ENCODE peak calls at places on chromosomes 7 and 10, in four cellular contexts. One of them, this sample, is unnamed.

GRCh38 chr7:134513169-134513752 is 14.1 kb upstream of the AKR1B10 start:
- DNase-seq in K562: peak; percentile 70
- DNase-seq in PC-3: peak; percentile 79
- DNase-seq in PC-9: peak; percentile 69
- DNase-seq in this sample: peak; percentile 58

GRCh38 chr10:127374901-127375300 is 174.2 kb upstream of the NPS start:
- DNase-seq in PC-3: no peak
- DNase-seq in PC-9: no peak
- DNase-seq in K562: no peak
- DNase-seq in this sample: no peak

GRCh38 chr10:69728335-69728861 is 73.3 kb upstream of the COL13A1 start:
- DNase-seq in PC-3: peak; percentile 100
- DNase-seq in PC-9: peak; percentile 32
- DNase-seq in K562: no peak
- DNase-seq in this sample: no peak

GRCh38 chr10:73991846-73992245 is 6.1 kb upstream of the VCL start:
- DNase-seq in K562: peak; percentile 85
- DNase-seq in PC-3: no peak
- DNase-seq in PC-9: no peak
- DNase-seq in this sample: no peak

GRCh38 chr10:79310911-79311573 is 36.2 kb upstream of the PPIF start:
- DNase-seq in PC-3: no peak
- DNase-seq in K562: peak; percentile 52
- DNase-seq in PC-9: no peak
- DNase-seq in this sample: no peak

GRCh38 chr7:128323489-128324362 is 20.0 kb downstream of the RBM28 start:
- DNase-seq in PC-3: no peak
- DNase-seq in PC-9: no peak
- DNase-seq in K562: no peak
- DNase-seq in this sample: no peak

GRCh38 chr7:157558061-157558460 is 221.3 kb downstream of the DNAJB6 start:
- DNase-seq in K562: no peak
- DNase-seq in PC-3: no peak
- DNase-seq in PC-9: no peak
- DNase-seq in this sample: no peak

GRCh38 chr7:38374507-38374906 is 101.1 kb upstream of the TARP start:
- DNase-seq in PC-3: peak; percentile 48
- DNase-seq in K562: peak; percentile 54
- DNase-seq in PC-9: no peak
- DNase-seq in this sample: peak; percentile 57

GRCh38 chr10:15181576-15182156 is 13.2 kb upstream of the NMT2 start:
- DNase-seq in PC-3: peak; percentile 9
- DNase-seq in K562: no peak
- DNase-seq in PC-9: no peak
- DNase-seq in this sample: no peak

GRCh38 chr10:69760086-69760485 is 41.6 kb upstream of the COL13A1 start:
- DNase-seq in K562: no peak
- DNase-seq in PC-9: no peak
- DNase-seq in PC-3: no peak
- DNase-seq in this sample: no peak

GRCh38 chr10:100969175-100970075 is at the start of gene SEMA4G:
- DNase-seq in PC-9: no peak
- DNase-seq in K562: peak; percentile 84
- DNase-seq in PC-3: peak; percentile 34
- DNase-seq in this sample: peak; percentile 45

GRCh38 chr7:48299580-48300169 is 128.4 kb downstream of the ABCA13 start:
- DNase-seq in K562: peak; percentile 40
- DNase-seq in PC-3: peak; percentile 88
- DNase-seq in PC-9: peak; percentile 48
- DNase-seq in this sample: peak; percentile 69

GRCh38 chr7:106968160-106968559 is 76.3 kb upstream of the PRKAR2B start:
- DNase-seq in K562: no peak
- DNase-seq in PC-3: no peak
- DNase-seq in PC-9: no peak
- DNase-seq in this sample: no peak

GRCh38 chr7:30169585-30169978 is 34.8 kb downstream of the MTURN start:
- DNase-seq in K562: no peak
- DNase-seq in PC-9: no peak
- DNase-seq in PC-3: peak; percentile 55
- DNase-seq in this sample: no peak

GRCh38 chr10:102670065-102670400 is 25.8 kb downstream of the TRIM8 start:
- DNase-seq in PC-9: no peak
- DNase-seq in K562: no peak
- DNase-seq in PC-3: no peak
- DNase-seq in this sample: no peak

GRCh38 chr7:42980084-42980483 is 47.9 kb downstream of the MRPL32 start:
- DNase-seq in PC-9: no peak
- DNase-seq in K562: no peak
- DNase-seq in PC-3: no peak
- DNase-seq in this sample: no peak

GRCh38 chr10:9951481-9952257 is 1066.0 kb upstream of the CELF2 start:
- DNase-seq in K562: no peak
- DNase-seq in PC-3: no peak
- DNase-seq in PC-9: no peak
- DNase-seq in this sample: no peak

GRCh38 chr10:123783296-123783695 is 108.3 kb downstream of the CPXM2 start:
- DNase-seq in PC-3: no peak
- DNase-seq in PC-9: no peak
- DNase-seq in K562: no peak
- DNase-seq in this sample: no peak

GRCh38 chr7:115340828-115341227 is 418.9 kb downstream of the MDFIC start:
- DNase-seq in K562: no peak
- DNase-seq in PC-9: peak; percentile 26
- DNase-seq in PC-3: peak; percentile 90
- DNase-seq in this sample: peak; percentile 29

GRCh38 chr7:128859232-128860157 is 3.2 kb upstream of the ATP6V1F start:
- DNase-seq in PC-9: no peak
- DNase-seq in PC-3: no peak
- DNase-seq in K562: no peak
- DNase-seq in this sample: no peak

GRCh38 chr7:18541189-18541870 is 45.8 kb downstream of the HDAC9 start:
- DNase-seq in PC-9: no peak
- DNase-seq in K562: no peak
- DNase-seq in PC-3: no peak
- DNase-seq in this sample: no peak

GRCh38 chr7:12470930-12471329 is 67.3 kb upstream of the VWDE start:
- DNase-seq in PC-9: no peak
- DNase-seq in K562: no peak
- DNase-seq in PC-3: no peak
- DNase-seq in this sample: no peak

GRCh38 chr7:86867163-86867762 is 192.2 kb downstream of the ELAPOR2 start:
- DNase-seq in PC-3: no peak
- DNase-seq in K562: no peak
- DNase-seq in PC-9: no peak
- DNase-seq in this sample: no peak

GRCh38 chr7:44080686-44081265 is 1.6 kb downstream of the POLM start:
- DNase-seq in K562: no peak
- DNase-seq in PC-3: no peak
- DNase-seq in PC-9: no peak
- DNase-seq in this sample: no peak
- H3K4me3 ChIP-seq in K562: no peak overlapping the region
- H3K4me3 ChIP-seq in PC-3: peak overlapping the region; percentile 91
- H3K4me3 ChIP-seq in PC-9: peak overlapping the region; percentile 98
- H3K4me3 ChIP-seq in this sample: peak overlapping the region; percentile 74

GRCh38 chr10:114045071-114045737 is 1.5 kb downstream of the ADRB1 start:
- DNase-seq in PC-3: peak; percentile 11
- DNase-seq in PC-9: no peak
- DNase-seq in K562: no peak
- DNase-seq in this sample: peak; percentile 78
- TF ChIP-seq EZH2 in PC-3: no peak
- TF ChIP-seq EZH2 in PC-9: no peak
- TF ChIP-seq EZH2 in K562: no peak
- TF ChIP-seq EZH2 in this sample: no peak

GRCh38 chr10:30420266-30420665 is 13.7 kb upstream of the MAP3K8 start:
- DNase-seq in K562: no peak
- DNase-seq in PC-9: no peak
- DNase-seq in PC-3: no peak
- DNase-seq in this sample: no peak

GRCh38 chr10:30415613-30416012 is 18.4 kb upstream of the MAP3K8 start:
- DNase-seq in K562: no peak
- DNase-seq in PC-9: no peak
- DNase-seq in PC-3: no peak
- DNase-seq in this sample: no peak

GRCh38 chr10:30420774-30421173 is 13.2 kb upstream of the MAP3K8 start:
- DNase-seq in PC-9: no peak
- DNase-seq in K562: no peak
- DNase-seq in PC-3: no peak
- DNase-seq in this sample: no peak

GRCh38 chr10:30413996-30414576 is 19.9 kb upstream of the MAP3K8 start:
- DNase-seq in PC-3: peak; percentile 73
- DNase-seq in PC-9: peak; percentile 25
- DNase-seq in K562: peak; percentile 68
- DNase-seq in this sample: peak; percentile 80

DNA sequence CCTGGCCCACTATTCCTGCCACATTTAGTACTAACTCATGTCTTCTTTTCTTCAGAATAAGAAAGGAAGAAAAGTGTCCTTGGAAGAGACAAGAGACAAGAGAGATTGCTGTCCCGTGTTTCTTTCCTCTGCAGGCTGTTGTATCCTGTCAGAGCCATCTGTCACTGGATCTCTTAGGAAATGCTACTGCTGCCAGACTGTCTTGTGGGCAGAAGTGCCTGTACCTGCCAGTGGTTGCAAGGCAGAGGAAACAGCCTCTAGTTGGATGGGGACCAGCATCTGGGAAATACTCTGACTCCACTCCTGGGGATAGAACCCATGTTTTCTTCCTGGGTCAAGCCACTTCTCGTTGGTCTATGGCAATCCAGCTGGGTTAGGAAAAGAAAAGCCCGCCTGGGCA is 16.7 kb upstream of the MAP3K8 start:
- DNase-seq in K562: no peak
- DNase-seq in PC-9: no peak
- DNase-seq in PC-3: no peak
- DNase-seq in this sample: no peak
- H3K36me3 ChIP-seq in K562: no peaks in the 10 kb centered on the region
- H3K36me3 ChIP-seq in PC-9: no peaks in the 10 kb centered on the region
- H3K36me3 ChIP-seq in PC-3: no peaks in the 10 kb centered on the region
- H3K36me3 ChIP-seq in this sample: no peaks in the 10 kb centered on the region

DNA sequence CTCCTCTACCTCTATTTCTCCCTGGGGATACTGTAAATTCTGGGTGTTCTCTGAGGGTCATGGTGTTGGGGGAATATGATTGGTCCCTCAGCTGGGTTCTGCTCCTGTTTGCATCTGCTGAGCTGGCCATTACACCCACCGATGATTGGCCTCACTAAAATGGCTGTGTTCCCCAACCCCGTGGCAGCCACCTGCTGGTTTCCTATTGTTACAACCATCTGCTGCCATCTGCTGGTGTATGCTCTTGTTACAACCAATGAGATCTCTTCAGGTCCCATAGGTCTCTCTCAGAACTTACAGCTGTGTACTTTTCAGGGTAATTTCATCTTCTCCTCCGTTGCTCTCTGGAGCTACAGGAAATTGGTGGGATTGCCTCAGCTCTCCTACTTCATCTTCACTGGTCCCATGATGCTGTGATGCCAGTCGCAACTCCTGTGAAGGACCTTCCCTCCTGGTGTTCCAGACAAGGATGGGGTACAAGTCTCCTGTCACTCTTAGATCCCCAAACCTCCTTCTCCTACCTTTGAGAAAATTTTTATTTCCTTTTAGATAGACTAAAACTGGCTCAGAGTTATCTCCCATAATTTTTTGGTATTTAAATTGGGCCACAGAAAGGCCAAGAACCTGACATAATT is 303.5 kb upstream of the SMIM30 start:
- DNase-seq in PC-9: peak; percentile 63
- DNase-seq in PC-3: peak; percentile 86
- DNase-seq in K562: peak; percentile 83
- DNase-seq in this sample: peak; percentile 86
- H3K4me3 ChIP-seq in PC-9: no peak overlapping the region
- H3K4me3 ChIP-seq in PC-3: no peak overlapping the region
- H3K4me3 ChIP-seq in K562: no peak overlapping the region
- H3K4me3 ChIP-seq in this sample: no peak overlapping the region

DNA sequence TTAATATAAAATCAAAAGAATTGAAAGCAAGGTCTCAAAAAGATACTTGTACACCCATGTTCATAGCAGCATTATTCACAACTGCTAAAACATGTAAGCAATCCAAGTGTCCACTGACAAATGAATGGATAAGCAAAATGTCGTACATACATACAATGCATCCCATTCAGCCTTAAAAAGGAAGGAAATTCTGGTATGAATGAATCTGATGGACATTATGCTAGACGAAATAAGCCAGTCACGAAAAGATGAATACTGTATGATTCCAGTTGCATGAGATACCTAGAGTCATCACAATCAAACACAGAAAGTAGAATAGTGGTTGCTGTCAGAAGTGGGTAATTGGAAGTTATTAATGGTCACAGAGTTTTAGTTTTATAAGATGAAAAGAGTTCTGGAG is 9.5 kb upstream of the TAC1 start:
- DNase-seq in PC-9: no peak
- DNase-seq in PC-3: no peak
- DNase-seq in K562: no peak
- DNase-seq in this sample: no peak
- TF ChIP-seq EZH2 in PC-9: no peak
- TF ChIP-seq EZH2 in PC-3: no peak
- TF ChIP-seq EZH2 in K562: no peak
- TF ChIP-seq EZH2 in this sample: no peak

DNA sequence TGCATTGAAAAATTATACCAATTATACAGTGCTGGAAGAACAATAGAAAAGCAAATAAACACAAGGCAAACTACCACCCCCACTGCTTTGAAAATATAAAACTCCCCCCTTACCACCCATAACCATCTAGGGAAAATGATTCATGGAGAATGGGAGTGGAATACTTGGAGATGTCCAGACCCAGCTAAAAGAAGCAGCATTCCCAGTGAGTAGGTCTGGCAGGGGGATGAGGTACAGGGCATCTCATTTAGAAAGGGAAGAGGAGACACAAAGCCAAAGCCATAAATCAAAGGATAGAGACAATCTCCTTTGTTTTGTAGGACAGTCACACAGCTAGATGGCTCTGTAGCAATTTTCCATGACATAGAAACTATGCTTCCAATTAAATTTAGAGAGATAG is 36.0 kb upstream of the DGKI start:
- DNase-seq in K562: no peak
- DNase-seq in PC-9: no peak
- DNase-seq in PC-3: peak; percentile 5
- DNase-seq in this sample: no peak
- H3K36me3 ChIP-seq in K562: peaks cover 81% of the 10 kb centered on the region
- H3K36me3 ChIP-seq in PC-9: peaks cover 30% of the 10 kb centered on the region
- H3K36me3 ChIP-seq in PC-3: peaks cover 6% of the 10 kb centered on the region
- H3K36me3 ChIP-seq in this sample: peaks cover 6% of the 10 kb centered on the region

DNA sequence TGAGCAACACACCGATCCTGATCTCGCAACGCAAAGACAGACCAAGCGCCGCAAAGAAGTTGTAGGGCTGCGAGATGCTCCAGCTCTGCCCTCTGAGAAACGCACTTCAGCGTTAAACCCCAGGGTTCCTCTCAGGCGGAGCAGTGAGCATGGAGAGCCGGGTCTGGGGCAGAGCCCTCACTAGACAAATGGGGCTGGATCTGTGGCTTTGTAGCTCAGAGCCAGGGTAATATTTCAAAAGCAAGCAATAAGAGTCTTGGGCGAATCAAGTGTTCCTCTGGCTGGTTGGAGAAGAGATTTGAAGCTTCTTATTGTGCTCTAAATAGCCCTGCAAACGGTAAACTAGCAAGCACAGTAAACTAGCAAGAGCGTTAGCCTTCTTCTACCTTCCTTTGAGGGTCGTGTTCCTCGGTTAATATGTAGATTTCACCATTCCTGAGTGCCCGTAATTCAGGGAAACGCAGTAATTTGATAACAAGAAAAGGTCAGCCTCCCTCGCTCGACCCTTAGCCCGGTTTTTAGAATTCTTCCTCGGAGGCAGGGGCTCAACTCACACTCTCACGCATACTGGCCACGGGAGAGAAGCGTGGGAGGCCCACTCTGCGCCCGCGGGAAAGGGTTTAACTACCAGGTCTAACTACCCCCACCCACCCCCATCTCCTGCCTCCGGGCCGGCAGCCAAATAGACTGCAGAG is 6.7 kb downstream of the SKAP2 start:
- DNase-seq in PC-9: no peak
- DNase-seq in PC-3: no peak
- DNase-seq in K562: no peak
- DNase-seq in this sample: no peak
- H3K4me3 ChIP-seq in PC-9: no peak overlapping the region
- H3K4me3 ChIP-seq in PC-3: no peak overlapping the region
- H3K4me3 ChIP-seq in K562: no peak overlapping the region
- H3K4me3 ChIP-seq in this sample: no peak overlapping the region